ENCODE peak calls at places on chromosomes 2 and 18, in six cellular contexts. W is IMR-90, B is H1, G is K562, Q is HCT116, O is A549. Y is an unnamed sample.
A peak's percentile ranks its signal among the peaks of the same experiment; 100 is the strongest.

GRCh38 chr2:16012626-16013501 is 72.5 kb downstream of the MYCN start:
- DNase-seq in W (no peak), B (no peak), G (no peak), Q (no peak), O (no peak), Y (no peak)

GRCh38 chr2:150271952-150272351 is 215.5 kb downstream of the RND3 start:
- DNase-seq in W (peak; percentile 93), B (no peak), G (no peak), Q (no peak), O (no peak), Y (no peak)

GRCh38 chr2:105406221-105406620 is 7.4 kb upstream of the FHL2 start:
- DNase-seq in W (peak; percentile 87), B (no peak), G (peak; percentile 40), Q (no peak), O (no peak), Y (no peak)

GRCh38 chr18:25275414-25276001 is 76.5 kb downstream of the ZNF521 start:
- DNase-seq in W (no peak), B (no peak), G (no peak), Q (no peak), O (no peak), Y (no peak)

GRCh38 chr18:48201337-48201705 is 207.9 kb downstream of the ZBTB7C start:
- DNase-seq in W (no peak), B (no peak), G (no peak), Q (peak; percentile 21), O (no peak), Y (no peak)

GRCh38 chr2:102317715-102318114 is 6.4 kb downstream of the IL1RL1 start:
- DNase-seq in W (no peak), B (no peak), G (no peak), Q (no peak), O (no peak), Y (no peak)

GRCh38 chr2:1601471-1602358 is 142.6 kb downstream of the PXDN start:
- DNase-seq in W (no peak), B (no peak), G (no peak), Q (no peak), O (no peak), Y (no peak)

GRCh38 chr2:161239416-161240109 is 68.7 kb upstream of the PSMD14 start:
- DNase-seq in W (no peak), B (no peak), G (no peak), Q (no peak), O (no peak), Y (no peak)

GRCh38 chr2:62309465-62310091 is 113.7 kb downstream of the B3GNT2 start:
- DNase-seq in W (no peak), B (no peak), G (no peak), Q (no peak), O (no peak), Y (peak; percentile 99)

GRCh38 chr2:127576433-127577207 is 41.1 kb downstream of the MYO7B start:
- DNase-seq in W (peak; percentile 56), B (no peak), G (no peak), Q (no peak), O (no peak), Y (no peak)

GRCh38 chr2:108640731-108641130 is 78.6 kb upstream of the RANBP2 start:
- DNase-seq in W (peak; percentile 93), B (no peak), G (no peak), Q (no peak), O (peak; percentile 27), Y (no peak)

GRCh38 chr2:108635630-108636354 is 83.5 kb upstream of the RANBP2 start:
- DNase-seq in W (no peak), B (no peak), G (no peak), Q (no peak), O (no peak), Y (no peak)

GRCh38 chr2:108633379-108633778 is 85.9 kb upstream of the RANBP2 start:
- DNase-seq in W (no peak), B (no peak), G (no peak), Q (no peak), O (no peak), Y (no peak)

GRCh38 chr2:108634591-108635160 is 84.6 kb upstream of the RANBP2 start:
- DNase-seq in W (no peak), B (no peak), G (no peak), Q (no peak), O (no peak), Y (no peak)

GRCh38 chr2:108637304-108637669 is 82.0 kb upstream of the RANBP2 start:
- DNase-seq in W (peak; percentile 96), B (no peak), G (peak; percentile 82), Q (no peak), O (no peak), Y (peak; percentile 46)
- TF ChIP-seq CEBPB in W (no peak), B (no peak), G (no peak), Q (no peak), O (no peak), Y (no peak)

GRCh38 chr2:239954166-239955085 is 70.7 kb downstream of the NDUFA10 start:
- DNase-seq in W (peak; percentile 24), B (no peak), G (no peak), Q (no peak), O (no peak), Y (no peak)
- TF ChIP-seq CEBPB in W (no peak), B (no peak), G (no peak), Q (no peak), O (no peak), Y (no peak)

DNA sequence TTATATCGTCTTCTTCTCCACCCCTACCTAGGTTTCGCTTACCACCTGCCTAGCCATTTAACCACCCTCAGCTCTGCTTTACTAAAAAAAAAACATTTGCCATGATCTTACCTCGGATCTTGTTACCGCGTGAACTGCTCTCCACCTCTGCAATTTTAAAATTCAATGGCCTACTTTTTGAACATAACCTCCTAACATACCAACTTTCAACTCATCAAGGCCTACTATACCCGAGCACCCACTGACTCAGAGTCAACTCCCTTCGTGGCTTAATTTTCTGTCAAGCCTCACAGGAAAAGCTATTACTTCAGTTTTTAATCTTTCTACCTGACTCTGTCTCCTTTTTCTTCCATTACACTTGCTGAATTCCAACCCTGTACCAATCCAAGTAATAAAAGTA is 55.7 kb downstream of the ATAD2B start:
- DNase-seq in W (no peak), B (no peak), G (no peak), Q (no peak), O (no peak), Y (no peak)
- TF ChIP-seq CEBPB in W (no peak), B (no peak), G (no peak), Q (no peak), O (no peak), Y (no peak)

GRCh38 chr2:131389657-131390056 is 25.7 kb upstream of the RAB6D start:
- DNase-seq in W (no peak), B (no peak), G (no peak), Q (no peak), O (no peak), Y (no peak)

GRCh38 chr2:131394147-131394931 is 30.4 kb upstream of the RAB6D start:
- DNase-seq in W (no peak), B (no peak), G (peak; percentile 80), Q (no peak), O (no peak), Y (no peak)
- TF ChIP-seq CEBPB in W (no peak), B (no peak), G (no peak), Q (no peak), O (no peak), Y (no peak)

Y was measured in GM12878.